ENCODE peak calls at places on chromosomes 2 and 18, in five cellular contexts. O is upper lobe of right lung, T is foreskin fibroblast, X is NB4, A is uterus. B is an unnamed sample.

GRCh38 chr18:68056936-68057335 is 540.4 kb upstream of the DSEL start:
- DNase-seq in A (no peak), T (no peak), X (no peak), O (no peak), B (no peak)

GRCh38 chr2:119753041-119753929 is 6.4 kb upstream of the PTPN4 start:
- DNase-seq in X (peak), A (no peak), T (peak), O (no peak), B (peak)

GRCh38 chr2:174775586-174775985 is 11.3 kb upstream of the CHRNA1 start:
- DNase-seq in O (no peak), A (no peak), T (peak), X (peak), B (no peak)

GRCh38 chr2:167827352-167828097 is 419.9 kb downstream of the STK39 start:
- DNase-seq in O (no peak), X (no peak), T (no peak), A (no peak), B (no peak)

GRCh38 chr2:9771101-9771449 is 72.2 kb upstream of the TAF1B start:
- DNase-seq in O (no peak), X (no peak), T (no peak), A (no peak), B (no peak)

GRCh38 chr18:63936156-63936931 is 12.8 kb upstream of the HMSD start:
- DNase-seq in X (peak), A (peak), O (peak), T (peak), B (peak)

GRCh38 chr2:126796931-126797621 is 101.6 kb upstream of the TEX51 start:
- DNase-seq in T (no peak), X (no peak), O (peak), A (no peak), B (no peak)

GRCh38 chr18:35938158-35938557 is 34.3 kb upstream of the RMP24 start:
- DNase-seq in X (no peak), O (no peak), A (no peak), T (peak), B (no peak)

GRCh38 chr2:135727968-135728728 is 13.5 kb upstream of the UBXN4 start:
- DNase-seq in O (no peak), T (no peak), X (no peak), A (no peak), B (no peak)

GRCh38 chr2:181058378-181059269 is 78.2 kb downstream of the UBE2E3 start:
- DNase-seq in X (peak), A (no peak), O (no peak), T (peak), B (peak)

GRCh38 chr2:47024046-47024445 is 108.4 kb upstream of the MCFD2 start:
- DNase-seq in O (no peak), X (peak), A (no peak), T (peak), B (no peak)

GRCh38 chr18:70490008-70490933 is 201.4 kb downstream of the SOCS6 start:
- DNase-seq in O (no peak), T (peak), X (peak), A (no peak), B (peak)

GRCh38 chr2:145228506-145228905 is 708.6 kb upstream of the ZEB2 start:
- DNase-seq in T (peak), X (no peak), O (no peak), A (peak), B (no peak)

GRCh38 chr2:61604433-61604832 is 66.3 kb upstream of the XPO1 start:
- DNase-seq in T (peak), X (no peak), A (no peak), O (no peak), B (peak)

GRCh38 chr2:237410949-237411635 is 2.9 kb downstream of the COL6A3 start:
- DNase-seq in T (peak), X (no peak), A (no peak), O (no peak), B (no peak)

GRCh38 chr18:24736686-24737085 is 276.2 kb downstream of the HRH4 start:
- DNase-seq in T (no peak), A (no peak), X (no peak), O (no peak), B (no peak)

GRCh38 chr2:156319811-156320490 is 12.6 kb downstream of the NR4A2 start:
- DNase-seq in T (peak), O (peak), A (peak), X (no peak), B (no peak)

GRCh38 chr18:14974576-14974975 is 226.6 kb downstream of the ANKRD30B start:
- DNase-seq in T (no peak), O (no peak), A (no peak), X (no peak), B (no peak)

GRCh38 chr18:10770264-10770663 is 244.4 kb downstream of the NAPG start:
- DNase-seq in A (no peak), O (no peak), X (no peak), T (no peak), B (no peak)

GRCh38 chr18:35513181-35513932 is 15.6 kb upstream of the INO80C start:
- DNase-seq in A (peak), O (peak), T (peak), X (no peak), B (peak)

GRCh38 chr2:28068098-28068497 is 177.6 kb downstream of the BABAM2 start:
- DNase-seq in X (peak), A (no peak), O (no peak), T (no peak), B (no peak)

GRCh38 chr2:217117523-217117922 is 257.7 kb upstream of the TNP1 start:
- DNase-seq in T (no peak), A (no peak), X (no peak), O (no peak), B (no peak)

GRCh38 chr2:236749346-236749745 is 179.7 kb downstream of the ACKR3 start:
- DNase-seq in A (no peak), O (no peak), T (peak), X (peak), B (peak)

GRCh38 chr2:26612522-26613240 is 28.5 kb downstream of the CIB4 start:
- DNase-seq in A (no peak), O (peak), X (no peak), T (no peak), B (no peak)

GRCh38 chr18:79948719-79949411 is 2.6 kb downstream of the SLC66A2 start:
- DNase-seq in T (no peak), X (no peak), A (no peak), O (no peak), B (no peak)
- H3K4me3 ChIP-seq in T (no peak), X (no peak), A (no peak), O (peak), B (no peak)

DNA sequence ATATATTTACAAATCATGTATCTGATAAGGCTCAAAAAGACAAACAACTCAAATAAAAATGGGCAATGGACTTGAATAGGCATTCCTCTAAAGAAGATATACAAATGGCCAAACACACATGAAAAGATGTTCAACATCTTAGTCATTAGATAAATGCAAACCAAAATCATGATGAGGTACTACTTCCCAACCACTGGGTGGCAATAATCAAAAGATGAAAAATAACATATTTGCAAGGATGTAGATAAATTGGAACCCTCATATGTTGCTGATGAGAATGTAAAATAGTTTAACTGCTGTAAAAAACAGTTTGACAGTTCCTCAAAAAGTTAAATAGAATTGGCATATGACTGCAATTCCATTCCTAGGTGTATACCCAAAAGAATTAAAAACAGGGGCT is 132.3 kb downstream of the TTC32 start:
- DNase-seq in O (no peak), T (peak), X (peak), A (no peak), B (no peak)
- TF ChIP-seq CTCF in O (peak), T (no peak), X (no peak), A (no peak), B (peak)

DNA sequence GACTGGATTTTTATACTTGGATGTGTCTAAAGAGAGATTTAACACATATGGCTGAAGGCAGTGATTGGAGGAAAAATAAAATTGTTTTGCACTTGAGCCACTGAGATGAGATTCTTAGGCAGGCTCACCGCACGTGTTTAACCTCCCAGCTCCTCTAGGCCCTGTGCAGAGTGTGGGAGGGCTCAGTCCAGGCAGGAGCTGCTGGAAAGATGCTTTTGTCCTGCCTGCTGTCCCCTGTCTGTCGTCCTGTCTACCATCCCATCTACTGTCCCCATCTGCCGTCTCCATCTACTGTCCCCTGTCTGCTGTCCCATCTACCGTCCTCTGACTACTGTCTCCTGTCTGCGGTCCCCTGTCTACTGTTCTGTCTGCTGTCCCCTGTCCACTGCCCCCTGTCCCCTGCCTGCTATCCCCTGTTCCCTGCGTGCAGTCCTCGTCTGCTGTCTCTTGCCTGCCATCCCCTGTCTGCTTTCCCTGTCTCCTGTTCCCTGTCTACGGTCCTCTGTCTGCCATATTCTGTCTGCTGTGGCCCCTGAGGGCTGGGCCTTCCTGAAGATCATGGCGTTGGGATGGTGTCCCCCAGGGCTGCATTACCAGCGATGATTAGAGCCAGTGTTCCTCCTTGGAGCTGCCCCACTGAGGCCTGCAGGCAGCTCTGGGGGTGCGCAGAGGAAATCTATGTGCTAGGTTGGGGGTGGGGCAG is 43.7 kb upstream of the HS6ST1 start:
- DNase-seq in O (peak), T (no peak), A (no peak), X (no peak), B (no peak)
- H3K4me3 ChIP-seq in O (no peak), T (no peak), A (no peak), X (no peak), B (no peak)

DNA sequence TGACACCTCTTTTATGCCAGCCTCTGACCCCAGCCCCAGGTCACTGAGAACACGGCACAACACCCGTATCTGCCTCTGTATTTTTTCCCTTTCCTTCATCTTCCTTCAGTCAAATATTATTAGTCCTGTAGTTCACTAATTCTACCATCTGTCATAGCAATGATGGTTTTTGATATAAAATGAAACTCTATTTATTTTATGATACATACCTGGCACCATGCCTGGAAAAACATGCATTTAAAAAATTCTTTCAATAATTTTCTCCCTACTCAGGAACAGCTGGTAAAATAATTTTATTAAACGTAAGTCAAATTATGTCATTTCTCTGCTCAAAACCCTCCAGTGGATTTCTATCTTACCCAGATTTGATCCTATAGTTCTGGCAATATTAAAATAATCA is 224.7 kb downstream of the CDH7 start:
- DNase-seq in X (no peak), T (no peak), A (no peak), O (no peak), B (no peak)
- TF ChIP-seq CTCF in X (no peak), T (no peak), A (no peak), O (no peak), B (no peak)

GRCh38 chr2:193538061-193538460 is 1343.3 kb upstream of the TMEFF2 start:
- DNase-seq in T (no peak), X (no peak), O (no peak), A (no peak), B (no peak)
- H3K4me3 ChIP-seq in T (no peak), X (no peak), O (no peak), A (no peak), B (no peak)

GRCh38 chr2:163187995-163188655 is 349.6 kb upstream of the KCNH7 start:
- DNase-seq in X (no peak), O (no peak), A (no peak), T (no peak), B (peak)

GRCh38 chr2:163187119-163187518 is 348.6 kb upstream of the KCNH7 start:
- DNase-seq in O (no peak), A (no peak), X (no peak), T (no peak), B (no peak)

GRCh38 chr2:163191372-163191771 is 352.8 kb upstream of the KCNH7 start:
- DNase-seq in A (no peak), X (peak), T (peak), O (no peak), B (peak)
- TF ChIP-seq CTCF in A (peak), X (peak), T (peak), O (peak), B (peak)

DNA sequence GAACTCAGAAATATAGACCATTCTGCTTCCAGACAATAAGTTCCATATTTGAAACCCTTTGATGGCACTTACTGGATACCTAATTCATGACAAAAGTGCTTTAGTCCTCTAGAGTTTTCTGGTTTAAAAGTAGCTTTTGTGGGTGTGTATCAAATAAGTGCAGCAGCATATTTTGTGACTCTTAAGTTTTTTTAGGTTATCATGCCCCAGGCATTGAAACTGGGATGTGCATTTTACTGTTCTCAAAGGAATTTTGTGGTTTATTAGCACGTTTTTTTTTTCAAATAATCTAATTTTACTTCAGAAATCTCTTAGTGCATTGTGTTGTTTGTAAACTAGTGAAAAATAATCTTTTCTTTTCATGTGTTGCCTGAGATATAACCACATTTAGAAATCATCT is 1.5 kb downstream of the XRCC5 start:
- DNase-seq in T (no peak), O (no peak), X (no peak), A (no peak), B (no peak)
- H3K4me3 ChIP-seq in T (peak), O (peak), X (peak), A (peak), B (peak)